ENCODE peak calls at places on chromosome 6, in four cellular contexts. One of them, this sample, is unnamed.

GRCh38 chr6:37783831-37784584 is 35.5 kb upstream of the ZFAND3 start:
- DNase-seq in A549: no peak
- DNase-seq in fibroblast of lung: peak
- DNase-seq in heart left ventricle: no peak
- DNase-seq in this sample: peak

GRCh38 chr6:149094156-149094555 is 223.4 kb upstream of the TAB2 start:
- DNase-seq in A549: no peak
- DNase-seq in fibroblast of lung: no peak
- DNase-seq in heart left ventricle: no peak
- DNase-seq in this sample: no peak

GRCh38 chr6:139654888-139655782 is 280.7 kb upstream of the CITED2 start:
- DNase-seq in A549: peak
- DNase-seq in fibroblast of lung: no peak
- DNase-seq in heart left ventricle: no peak
- DNase-seq in this sample: no peak

GRCh38 chr6:82067021-82067420 is 180.5 kb downstream of the IBTK start:
- DNase-seq in A549: no peak
- DNase-seq in fibroblast of lung: peak
- DNase-seq in heart left ventricle: peak
- DNase-seq in this sample: no peak

GRCh38 chr6:101393291-101394251 is at the start of gene GRIK2:
- DNase-seq in A549: no peak
- DNase-seq in fibroblast of lung: no peak
- DNase-seq in heart left ventricle: no peak
- DNase-seq in this sample: no peak

GRCh38 chr6:74991573-74992332 is 214.1 kb downstream of the COL12A1 start:
- DNase-seq in A549: no peak
- DNase-seq in fibroblast of lung: peak
- DNase-seq in heart left ventricle: no peak
- DNase-seq in this sample: no peak

GRCh38 chr6:126716826-126717514 is 377.1 kb downstream of the CENPW start:
- DNase-seq in A549: no peak
- DNase-seq in fibroblast of lung: no peak
- DNase-seq in heart left ventricle: no peak
- DNase-seq in this sample: no peak

GRCh38 chr6:96626749-96627353 is 63.9 kb downstream of the FHL5 start:
- DNase-seq in A549: peak
- DNase-seq in fibroblast of lung: peak
- DNase-seq in heart left ventricle: no peak
- DNase-seq in this sample: no peak

GRCh38 chr6:127566671-127567070 is 10.3 kb upstream of the C6orf58 start:
- DNase-seq in A549: no peak
- DNase-seq in fibroblast of lung: no peak
- DNase-seq in heart left ventricle: no peak
- DNase-seq in this sample: no peak

GRCh38 chr6:40398034-40398679 is 189.0 kb downstream of the LRFN2 start:
- DNase-seq in A549: no peak
- DNase-seq in fibroblast of lung: no peak
- DNase-seq in heart left ventricle: no peak
- DNase-seq in this sample: no peak

GRCh38 chr6:97465877-97466710 is 183.1 kb upstream of the MMS22L start:
- DNase-seq in A549: no peak
- DNase-seq in fibroblast of lung: no peak
- DNase-seq in heart left ventricle: no peak
- DNase-seq in this sample: no peak

GRCh38 chr6:53694800-53695394 is 29.3 kb upstream of the KLHL31 start:
- DNase-seq in A549: no peak
- DNase-seq in fibroblast of lung: no peak
- DNase-seq in heart left ventricle: no peak
- DNase-seq in this sample: no peak

GRCh38 chr6:88443554-88443953 is 277.4 kb upstream of the CNR1 start:
- DNase-seq in A549: no peak
- DNase-seq in fibroblast of lung: no peak
- DNase-seq in heart left ventricle: no peak
- DNase-seq in this sample: no peak

GRCh38 chr6:121055572-121056163 is 278.6 kb downstream of the TBC1D32 start:
- DNase-seq in A549: peak
- DNase-seq in fibroblast of lung: peak
- DNase-seq in heart left ventricle: no peak
- DNase-seq in this sample: no peak

GRCh38 chr6:134714679-134715078 is 235.2 kb downstream of the ALDH8A1 start:
- DNase-seq in A549: no peak
- DNase-seq in fibroblast of lung: peak
- DNase-seq in heart left ventricle: no peak
- DNase-seq in this sample: no peak

GRCh38 chr6:159691963-159692287 is 1.1 kb downstream of the SOD2 start:
- DNase-seq in A549: no peak
- DNase-seq in fibroblast of lung: no peak
- DNase-seq in heart left ventricle: no peak
- DNase-seq in this sample: no peak

GRCh38 chr6:167998206-167998605 is 735 bp downstream of the KIF25 start:
- DNase-seq in A549: no peak
- DNase-seq in fibroblast of lung: no peak
- DNase-seq in heart left ventricle: no peak
- DNase-seq in this sample: no peak

GRCh38 chr6:79296211-79296610 is 61.7 kb upstream of the HMGN3 start:
- DNase-seq in A549: no peak
- DNase-seq in fibroblast of lung: no peak
- DNase-seq in heart left ventricle: no peak
- DNase-seq in this sample: no peak

GRCh38 chr6:52931351-52931750 is 21.9 kb upstream of the GSTA3 start:
- DNase-seq in A549: no peak
- DNase-seq in fibroblast of lung: no peak
- DNase-seq in heart left ventricle: no peak
- DNase-seq in this sample: no peak

GRCh38 chr6:137764464-137764863 is 102.6 kb upstream of the TNFAIP3 start:
- DNase-seq in A549: no peak
- DNase-seq in fibroblast of lung: peak
- DNase-seq in heart left ventricle: no peak
- DNase-seq in this sample: no peak

GRCh38 chr6:39929733-39930461 is 4.4 kb downstream of the MOCS1 start:
- DNase-seq in A549: no peak
- DNase-seq in fibroblast of lung: peak
- DNase-seq in heart left ventricle: no peak
- DNase-seq in this sample: no peak

GRCh38 chr6:143368426-143368825 is 82.1 kb downstream of the ADAT2 start:
- DNase-seq in A549: peak
- DNase-seq in fibroblast of lung: peak
- DNase-seq in heart left ventricle: no peak
- DNase-seq in this sample: no peak

DNA sequence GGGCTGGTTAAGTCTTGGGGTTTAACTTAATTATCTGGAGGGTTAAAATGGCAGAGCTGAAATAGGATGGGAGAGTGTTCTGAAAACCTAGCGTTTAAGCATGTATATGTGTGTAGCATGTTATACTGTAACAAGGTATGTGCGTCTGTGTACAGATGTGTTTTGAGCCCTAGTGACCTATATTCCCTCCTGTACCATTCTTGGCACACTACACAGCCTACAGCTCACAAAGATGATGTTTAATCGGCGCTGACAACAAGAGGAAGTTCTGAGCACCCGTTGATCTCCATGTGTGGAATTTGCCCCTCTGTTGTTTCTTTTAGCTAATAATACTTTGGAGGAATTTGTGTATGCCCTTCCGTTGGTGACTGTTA is 1.4 kb downstream of the CARMIL1 start:
- DNase-seq in A549: peak
- DNase-seq in fibroblast of lung: peak
- DNase-seq in heart left ventricle: no peak
- DNase-seq in this sample: no peak
- H3K27ac ChIP-seq in A549: peak
- H3K27ac ChIP-seq in fibroblast of lung: no peak
- H3K27ac ChIP-seq in heart left ventricle: peak
- H3K27ac ChIP-seq in this sample: peak

GRCh38 chr6:32982702-32983492 is 14.5 kb downstream of the BRD2 start:
- DNase-seq in A549: no peak
- DNase-seq in fibroblast of lung: no peak
- DNase-seq in heart left ventricle: no peak
- DNase-seq in this sample: no peak

GRCh38 chr6:32984639-32985389 is 16.4 kb downstream of the BRD2 start:
- DNase-seq in A549: peak
- DNase-seq in fibroblast of lung: peak
- DNase-seq in heart left ventricle: peak
- DNase-seq in this sample: peak

GRCh38 chr6:32982084-32982701 is 13.8 kb downstream of the BRD2 start:
- DNase-seq in A549: no peak
- DNase-seq in fibroblast of lung: no peak
- DNase-seq in heart left ventricle: no peak
- DNase-seq in this sample: no peak

GRCh38 chr6:32983493-32983848 is 15.1 kb downstream of the BRD2 start:
- DNase-seq in A549: no peak
- DNase-seq in fibroblast of lung: no peak
- DNase-seq in heart left ventricle: no peak
- DNase-seq in this sample: no peak

DNA sequence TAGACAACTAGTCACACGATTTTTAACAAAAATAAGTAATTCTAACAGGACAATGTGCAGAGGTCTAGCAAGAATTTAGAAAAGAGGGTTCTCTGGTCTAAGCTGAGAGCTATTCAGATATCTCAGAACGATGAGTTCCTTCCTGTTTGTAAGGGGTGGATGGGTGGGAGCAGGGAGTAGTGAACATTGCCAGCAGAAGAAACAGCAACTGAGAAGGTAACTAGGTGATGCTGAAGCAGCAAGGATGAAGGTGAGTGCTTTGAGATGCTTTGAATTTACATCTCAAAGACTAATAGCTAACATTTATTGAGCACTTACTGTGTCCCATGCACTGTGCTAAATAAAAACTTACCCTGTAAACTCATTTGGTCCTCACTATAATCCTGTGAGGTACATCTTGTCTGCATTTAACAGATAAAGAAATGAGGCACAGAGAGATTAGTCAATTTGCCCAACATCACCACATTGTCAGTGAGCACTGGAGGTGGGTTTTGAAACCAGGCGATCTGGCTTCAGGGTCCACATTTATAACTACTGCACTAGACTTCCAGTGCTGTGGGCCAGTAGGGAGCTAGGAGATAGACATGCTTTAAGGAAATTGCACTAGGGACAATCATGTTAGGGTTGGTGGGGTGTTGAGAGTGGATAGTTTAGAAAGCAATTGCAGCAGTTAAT is 15.7 kb downstream of the BRD2 start:
- DNase-seq in A549: no peak
- DNase-seq in fibroblast of lung: no peak
- DNase-seq in heart left ventricle: no peak
- DNase-seq in this sample: no peak
- H3K27ac ChIP-seq in A549: no peak
- H3K27ac ChIP-seq in fibroblast of lung: no peak
- H3K27ac ChIP-seq in heart left ventricle: no peak
- H3K27ac ChIP-seq in this sample: no peak

DNA sequence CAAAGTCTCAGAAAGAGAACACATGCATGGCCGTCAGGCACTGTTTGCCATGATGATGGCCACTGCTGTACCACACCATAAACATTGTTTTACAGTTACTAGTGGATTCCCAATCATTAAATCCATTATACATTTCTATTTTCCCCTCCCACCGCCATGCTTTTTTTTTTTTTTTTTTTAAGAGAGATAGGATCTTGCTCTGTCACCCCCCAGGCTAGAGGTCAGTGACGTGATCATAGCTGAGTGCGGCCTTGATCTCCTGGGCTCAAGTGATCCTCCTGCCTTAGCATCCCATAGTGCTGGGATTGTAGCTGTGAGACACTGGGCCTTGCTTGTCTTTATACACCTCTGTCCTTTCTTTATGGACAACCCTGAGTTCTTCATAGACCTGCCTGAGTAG is 4.3 kb upstream of the BTN3A3 start:
- DNase-seq in A549: no peak
- DNase-seq in fibroblast of lung: no peak
- DNase-seq in heart left ventricle: no peak
- DNase-seq in this sample: no peak
- H3K27ac ChIP-seq in A549: no peak
- H3K27ac ChIP-seq in fibroblast of lung: no peak
- H3K27ac ChIP-seq in heart left ventricle: no peak
- H3K27ac ChIP-seq in this sample: no peak

GRCh38 chr6:144898052-144898689 is 613.0 kb downstream of the UTRN start:
- DNase-seq in A549: no peak
- DNase-seq in fibroblast of lung: peak
- DNase-seq in heart left ventricle: no peak
- DNase-seq in this sample: no peak
- H3K27ac ChIP-seq in A549: peak
- H3K27ac ChIP-seq in fibroblast of lung: peak
- H3K27ac ChIP-seq in heart left ventricle: no peak
- H3K27ac ChIP-seq in this sample: no peak

GRCh38 chr6:17393335-17394191 is at the start of gene CAP2:
- DNase-seq in A549: peak
- DNase-seq in fibroblast of lung: peak
- DNase-seq in heart left ventricle: peak
- DNase-seq in this sample: peak
- H3K27ac ChIP-seq in A549: peak
- H3K27ac ChIP-seq in fibroblast of lung: peak
- H3K27ac ChIP-seq in heart left ventricle: peak
- H3K27ac ChIP-seq in this sample: peak

GRCh38 chr6:164640946-164641345 is 668.5 kb downstream of the C6orf118 start:
- DNase-seq in A549: no peak
- DNase-seq in fibroblast of lung: no peak
- DNase-seq in heart left ventricle: no peak
- DNase-seq in this sample: no peak
- H3K27ac ChIP-seq in A549: no peak
- H3K27ac ChIP-seq in fibroblast of lung: no peak
- H3K27ac ChIP-seq in heart left ventricle: no peak
- H3K27ac ChIP-seq in this sample: no peak

This sample was measured in right atrium auricular region.